ENCODE peak calls at places on chromosomes 6 and 20, in nine cellular contexts. One of them, this sample, is unnamed.

GRCh38 chr6:163605388-163606097 is 191.0 kb downstream of the QKI start:
- DNase-seq in dorsolateral prefrontal cortex: no peak
- DNase-seq in activated CD8-positive, alpha-beta T cell treated with anti-CD3 and anti-CD28 coated beads for 36 hours: no peak
- DNase-seq in fibroblast of lung: no peak
- DNase-seq in right cardiac atrium: no peak
- DNase-seq in NCI-H146: no peak
- DNase-seq in NCI-H1048: no peak
- DNase-seq in HS-5: no peak
- DNase-seq in NCI-H1105: no peak
- DNase-seq in this sample: no peak

GRCh38 chr6:38776515-38776914 is 61.4 kb downstream of the DNAH8 start:
- DNase-seq in dorsolateral prefrontal cortex: no peak
- DNase-seq in activated CD8-positive, alpha-beta T cell treated with anti-CD3 and anti-CD28 coated beads for 36 hours: no peak
- DNase-seq in fibroblast of lung: no peak
- DNase-seq in right cardiac atrium: no peak
- DNase-seq in NCI-H146: no peak
- DNase-seq in NCI-H1048: no peak
- DNase-seq in HS-5: peak
- DNase-seq in NCI-H1105: no peak
- DNase-seq in this sample: no peak

GRCh38 chr6:105868823-105869460 is 217.2 kb upstream of the PRDM1 start:
- DNase-seq in dorsolateral prefrontal cortex: no peak
- DNase-seq in activated CD8-positive, alpha-beta T cell treated with anti-CD3 and anti-CD28 coated beads for 36 hours: no peak
- DNase-seq in fibroblast of lung: no peak
- DNase-seq in right cardiac atrium: no peak
- DNase-seq in NCI-H146: no peak
- DNase-seq in NCI-H1048: no peak
- DNase-seq in HS-5: no peak
- DNase-seq in NCI-H1105: no peak
- DNase-seq in this sample: no peak

GRCh38 chr20:63701329-63702035 is 5.0 kb downstream of the TNFRSF6B start:
- DNase-seq in dorsolateral prefrontal cortex: peak
- DNase-seq in activated CD8-positive, alpha-beta T cell treated with anti-CD3 and anti-CD28 coated beads for 36 hours: no peak
- DNase-seq in fibroblast of lung: no peak
- DNase-seq in right cardiac atrium: no peak
- DNase-seq in NCI-H146: no peak
- DNase-seq in NCI-H1048: no peak
- DNase-seq in HS-5: no peak
- DNase-seq in NCI-H1105: no peak
- DNase-seq in this sample: no peak

GRCh38 chr6:46849361-46849690 is 56.1 kb downstream of the MEP1A start:
- DNase-seq in dorsolateral prefrontal cortex: no peak
- DNase-seq in activated CD8-positive, alpha-beta T cell treated with anti-CD3 and anti-CD28 coated beads for 36 hours: no peak
- DNase-seq in fibroblast of lung: no peak
- DNase-seq in right cardiac atrium: no peak
- DNase-seq in NCI-H146: no peak
- DNase-seq in NCI-H1048: no peak
- DNase-seq in HS-5: no peak
- DNase-seq in NCI-H1105: no peak
- DNase-seq in this sample: no peak

GRCh38 chr20:4666001-4666470 is 55.7 kb upstream of the PRND start:
- DNase-seq in dorsolateral prefrontal cortex: no peak
- DNase-seq in activated CD8-positive, alpha-beta T cell treated with anti-CD3 and anti-CD28 coated beads for 36 hours: peak
- DNase-seq in fibroblast of lung: peak
- DNase-seq in right cardiac atrium: no peak
- DNase-seq in NCI-H146: no peak
- DNase-seq in NCI-H1048: no peak
- DNase-seq in HS-5: peak
- DNase-seq in NCI-H1105: no peak
- DNase-seq in this sample: peak

GRCh38 chr6:63347599-63347998 is 27.8 kb upstream of the LGSN start:
- DNase-seq in dorsolateral prefrontal cortex: no peak
- DNase-seq in activated CD8-positive, alpha-beta T cell treated with anti-CD3 and anti-CD28 coated beads for 36 hours: no peak
- DNase-seq in fibroblast of lung: peak
- DNase-seq in right cardiac atrium: no peak
- DNase-seq in NCI-H146: no peak
- DNase-seq in NCI-H1048: no peak
- DNase-seq in HS-5: peak
- DNase-seq in NCI-H1105: no peak
- DNase-seq in this sample: peak

GRCh38 chr20:42152570-42152969 is 534.4 kb upstream of the CHD6 start:
- DNase-seq in dorsolateral prefrontal cortex: no peak
- DNase-seq in activated CD8-positive, alpha-beta T cell treated with anti-CD3 and anti-CD28 coated beads for 36 hours: no peak
- DNase-seq in fibroblast of lung: no peak
- DNase-seq in right cardiac atrium: no peak
- DNase-seq in NCI-H146: no peak
- DNase-seq in NCI-H1048: no peak
- DNase-seq in HS-5: no peak
- DNase-seq in NCI-H1105: no peak
- DNase-seq in this sample: no peak

GRCh38 chr20:25227317-25227831 is 20.5 kb upstream of the PYGB start:
- DNase-seq in dorsolateral prefrontal cortex: no peak
- DNase-seq in activated CD8-positive, alpha-beta T cell treated with anti-CD3 and anti-CD28 coated beads for 36 hours: no peak
- DNase-seq in fibroblast of lung: peak
- DNase-seq in right cardiac atrium: peak
- DNase-seq in NCI-H146: no peak
- DNase-seq in NCI-H1048: no peak
- DNase-seq in HS-5: no peak
- DNase-seq in NCI-H1105: no peak
- DNase-seq in this sample: no peak

GRCh38 chr6:79468116-79468515 is 69.1 kb downstream of the LCA5 start:
- DNase-seq in dorsolateral prefrontal cortex: no peak
- DNase-seq in activated CD8-positive, alpha-beta T cell treated with anti-CD3 and anti-CD28 coated beads for 36 hours: no peak
- DNase-seq in fibroblast of lung: no peak
- DNase-seq in right cardiac atrium: no peak
- DNase-seq in NCI-H146: no peak
- DNase-seq in NCI-H1048: no peak
- DNase-seq in HS-5: peak
- DNase-seq in NCI-H1105: no peak
- DNase-seq in this sample: no peak

GRCh38 chr6:121890307-121890910 is 455.0 kb downstream of the GJA1 start:
- DNase-seq in dorsolateral prefrontal cortex: no peak
- DNase-seq in activated CD8-positive, alpha-beta T cell treated with anti-CD3 and anti-CD28 coated beads for 36 hours: no peak
- DNase-seq in fibroblast of lung: no peak
- DNase-seq in right cardiac atrium: no peak
- DNase-seq in NCI-H146: no peak
- DNase-seq in NCI-H1048: no peak
- DNase-seq in HS-5: no peak
- DNase-seq in NCI-H1105: no peak
- DNase-seq in this sample: no peak

GRCh38 chr6:3372184-3372846 is 84.5 kb downstream of the SLC22A23 start:
- DNase-seq in dorsolateral prefrontal cortex: no peak
- DNase-seq in activated CD8-positive, alpha-beta T cell treated with anti-CD3 and anti-CD28 coated beads for 36 hours: no peak
- DNase-seq in fibroblast of lung: no peak
- DNase-seq in right cardiac atrium: no peak
- DNase-seq in NCI-H146: no peak
- DNase-seq in NCI-H1048: no peak
- DNase-seq in HS-5: no peak
- DNase-seq in NCI-H1105: no peak
- DNase-seq in this sample: no peak

GRCh38 chr20:33817411-33817810 is 6.3 kb downstream of the CHMP4B start:
- DNase-seq in dorsolateral prefrontal cortex: no peak
- DNase-seq in activated CD8-positive, alpha-beta T cell treated with anti-CD3 and anti-CD28 coated beads for 36 hours: no peak
- DNase-seq in fibroblast of lung: no peak
- DNase-seq in right cardiac atrium: no peak
- DNase-seq in NCI-H146: no peak
- DNase-seq in NCI-H1048: no peak
- DNase-seq in HS-5: no peak
- DNase-seq in NCI-H1105: no peak
- DNase-seq in this sample: no peak

GRCh38 chr6:82612475-82612874 is 248.9 kb downstream of the TPBG start:
- DNase-seq in dorsolateral prefrontal cortex: no peak
- DNase-seq in activated CD8-positive, alpha-beta T cell treated with anti-CD3 and anti-CD28 coated beads for 36 hours: no peak
- DNase-seq in fibroblast of lung: no peak
- DNase-seq in right cardiac atrium: no peak
- DNase-seq in NCI-H146: peak
- DNase-seq in NCI-H1048: no peak
- DNase-seq in HS-5: no peak
- DNase-seq in NCI-H1105: peak
- DNase-seq in this sample: no peak

GRCh38 chr6:108592371-108593337 is 31.9 kb downstream of the FOXO3 start:
- DNase-seq in dorsolateral prefrontal cortex: no peak
- DNase-seq in activated CD8-positive, alpha-beta T cell treated with anti-CD3 and anti-CD28 coated beads for 36 hours: peak
- DNase-seq in fibroblast of lung: peak
- DNase-seq in right cardiac atrium: no peak
- DNase-seq in NCI-H146: peak
- DNase-seq in NCI-H1048: no peak
- DNase-seq in HS-5: no peak
- DNase-seq in NCI-H1105: no peak
- DNase-seq in this sample: peak

GRCh38 chr20:63536241-63536977 is 767 bp downstream of the PTK6 start:
- DNase-seq in dorsolateral prefrontal cortex: no peak
- DNase-seq in activated CD8-positive, alpha-beta T cell treated with anti-CD3 and anti-CD28 coated beads for 36 hours: no peak
- DNase-seq in fibroblast of lung: peak
- DNase-seq in right cardiac atrium: peak
- DNase-seq in NCI-H146: peak
- DNase-seq in NCI-H1048: no peak
- DNase-seq in HS-5: no peak
- DNase-seq in NCI-H1105: no peak
- DNase-seq in this sample: no peak

GRCh38 chr6:147322299-147323162 is 118.3 kb downstream of the STXBP5 start:
- DNase-seq in dorsolateral prefrontal cortex: no peak
- DNase-seq in activated CD8-positive, alpha-beta T cell treated with anti-CD3 and anti-CD28 coated beads for 36 hours: peak
- DNase-seq in fibroblast of lung: peak
- DNase-seq in right cardiac atrium: no peak
- DNase-seq in NCI-H146: no peak
- DNase-seq in NCI-H1048: peak
- DNase-seq in HS-5: peak
- DNase-seq in NCI-H1105: no peak
- DNase-seq in this sample: peak

GRCh38 chr20:46583411-46584214 is 33.2 kb upstream of the OCSTAMP start:
- DNase-seq in dorsolateral prefrontal cortex: peak
- DNase-seq in activated CD8-positive, alpha-beta T cell treated with anti-CD3 and anti-CD28 coated beads for 36 hours: no peak
- DNase-seq in fibroblast of lung: no peak
- DNase-seq in right cardiac atrium: no peak
- DNase-seq in NCI-H146: peak
- DNase-seq in NCI-H1048: no peak
- DNase-seq in HS-5: no peak
- DNase-seq in NCI-H1105: no peak
- DNase-seq in this sample: no peak

GRCh38 chr20:5070081-5070480 is 49.7 kb downstream of the PCNA start:
- DNase-seq in dorsolateral prefrontal cortex: no peak
- DNase-seq in activated CD8-positive, alpha-beta T cell treated with anti-CD3 and anti-CD28 coated beads for 36 hours: no peak
- DNase-seq in fibroblast of lung: no peak
- DNase-seq in right cardiac atrium: no peak
- DNase-seq in NCI-H146: peak
- DNase-seq in NCI-H1048: no peak
- DNase-seq in HS-5: no peak
- DNase-seq in NCI-H1105: no peak
- DNase-seq in this sample: no peak

GRCh38 chr6:74609857-74610256 is 596.0 kb downstream of the COL12A1 start:
- DNase-seq in dorsolateral prefrontal cortex: no peak
- DNase-seq in activated CD8-positive, alpha-beta T cell treated with anti-CD3 and anti-CD28 coated beads for 36 hours: no peak
- DNase-seq in fibroblast of lung: no peak
- DNase-seq in right cardiac atrium: no peak
- DNase-seq in NCI-H146: no peak
- DNase-seq in NCI-H1048: no peak
- DNase-seq in HS-5: no peak
- DNase-seq in NCI-H1105: no peak
- DNase-seq in this sample: no peak

GRCh38 chr6:19691465-19692167 is 145.6 kb upstream of the ID4 start:
- DNase-seq in dorsolateral prefrontal cortex: peak
- DNase-seq in activated CD8-positive, alpha-beta T cell treated with anti-CD3 and anti-CD28 coated beads for 36 hours: no peak
- DNase-seq in fibroblast of lung: peak
- DNase-seq in right cardiac atrium: peak
- DNase-seq in NCI-H146: no peak
- DNase-seq in NCI-H1048: no peak
- DNase-seq in HS-5: no peak
- DNase-seq in NCI-H1105: no peak
- DNase-seq in this sample: no peak

GRCh38 chr6:31815025-31815838 is at the start of the genes HSPA1A and HSPA1L:
- DNase-seq in dorsolateral prefrontal cortex: peak
- DNase-seq in activated CD8-positive, alpha-beta T cell treated with anti-CD3 and anti-CD28 coated beads for 36 hours: peak
- DNase-seq in fibroblast of lung: peak
- DNase-seq in right cardiac atrium: peak
- DNase-seq in NCI-H146: peak
- DNase-seq in NCI-H1048: no peak
- DNase-seq in HS-5: peak
- DNase-seq in NCI-H1105: peak
- DNase-seq in this sample: peak

GRCh38 chr6:146871613-146872465 is 273.1 kb downstream of the ADGB start:
- DNase-seq in dorsolateral prefrontal cortex: no peak
- DNase-seq in activated CD8-positive, alpha-beta T cell treated with anti-CD3 and anti-CD28 coated beads for 36 hours: no peak
- DNase-seq in fibroblast of lung: peak
- DNase-seq in right cardiac atrium: no peak
- DNase-seq in NCI-H146: peak
- DNase-seq in NCI-H1048: no peak
- DNase-seq in HS-5: no peak
- DNase-seq in NCI-H1105: peak
- DNase-seq in this sample: no peak

GRCh38 chr6:14674458-14674857 is 556.9 kb downstream of the CD83 start:
- DNase-seq in dorsolateral prefrontal cortex: no peak
- DNase-seq in activated CD8-positive, alpha-beta T cell treated with anti-CD3 and anti-CD28 coated beads for 36 hours: no peak
- DNase-seq in fibroblast of lung: no peak
- DNase-seq in right cardiac atrium: no peak
- DNase-seq in NCI-H146: no peak
- DNase-seq in NCI-H1048: no peak
- DNase-seq in HS-5: no peak
- DNase-seq in NCI-H1105: no peak
- DNase-seq in this sample: no peak

GRCh38 chr6:36581716-36582115 is 12.4 kb upstream of the SRSF3 start:
- DNase-seq in dorsolateral prefrontal cortex: no peak
- DNase-seq in activated CD8-positive, alpha-beta T cell treated with anti-CD3 and anti-CD28 coated beads for 36 hours: no peak
- DNase-seq in fibroblast of lung: no peak
- DNase-seq in right cardiac atrium: no peak
- DNase-seq in NCI-H146: no peak
- DNase-seq in NCI-H1048: no peak
- DNase-seq in HS-5: no peak
- DNase-seq in NCI-H1105: no peak
- DNase-seq in this sample: no peak

GRCh38 chr20:22264917-22265316 is 319.5 kb downstream of the FOXA2 start:
- DNase-seq in dorsolateral prefrontal cortex: no peak
- DNase-seq in activated CD8-positive, alpha-beta T cell treated with anti-CD3 and anti-CD28 coated beads for 36 hours: no peak
- DNase-seq in fibroblast of lung: no peak
- DNase-seq in right cardiac atrium: no peak
- DNase-seq in NCI-H146: no peak
- DNase-seq in NCI-H1048: no peak
- DNase-seq in HS-5: no peak
- DNase-seq in NCI-H1105: no peak
- DNase-seq in this sample: no peak

GRCh38 chr6:120871416-120872261 is 462.6 kb downstream of the TBC1D32 start:
- DNase-seq in dorsolateral prefrontal cortex: no peak
- DNase-seq in activated CD8-positive, alpha-beta T cell treated with anti-CD3 and anti-CD28 coated beads for 36 hours: no peak
- DNase-seq in fibroblast of lung: no peak
- DNase-seq in right cardiac atrium: peak
- DNase-seq in NCI-H146: peak
- DNase-seq in NCI-H1048: no peak
- DNase-seq in HS-5: no peak
- DNase-seq in NCI-H1105: peak
- DNase-seq in this sample: no peak

GRCh38 chr6:71012871-71013456 is 56.1 kb upstream of the B3GAT2 start:
- DNase-seq in dorsolateral prefrontal cortex: no peak
- DNase-seq in activated CD8-positive, alpha-beta T cell treated with anti-CD3 and anti-CD28 coated beads for 36 hours: peak
- DNase-seq in fibroblast of lung: peak
- DNase-seq in right cardiac atrium: no peak
- DNase-seq in NCI-H146: peak
- DNase-seq in NCI-H1048: peak
- DNase-seq in HS-5: peak
- DNase-seq in NCI-H1105: peak
- DNase-seq in this sample: peak

This sample was measured in GM12865.